ENCODE peak calls at places on chromosomes 3 and 15, in six cellular contexts. F is heart right ventricle, S is foreskin fibroblast, H is kidney, O is AG09309, N is IMR-90. Y is an unnamed sample.

GRCh38 chr3:10395671-10396070 is 74.8 kb upstream of the SEC13 start:
- DNase-seq in F (no peak), S (no peak), H (no peak), O (no peak), N (no peak), Y (no peak)

GRCh38 chr15:70647396-70647795 is 116.0 kb downstream of the UACA start:
- DNase-seq in F (no peak), S (no peak), H (no peak), O (no peak), N (no peak), Y (no peak)

GRCh38 chr3:184911570-184911969 is 99.6 kb downstream of the VPS8 start:
- DNase-seq in F (no peak), S (no peak), H (no peak), O (no peak), N (no peak), Y (no peak)

GRCh38 chr3:169846458-169847193 is 23.1 kb downstream of the LRRC31 start:
- DNase-seq in F (no peak), S (peak; percentile 64), H (no peak), O (peak; percentile 7), N (peak; percentile 90), Y (no peak)

GRCh38 chr15:69666441-69666882 is 213.8 kb downstream of the RPLP1 start:
- DNase-seq in F (peak; percentile 24), S (no peak), H (no peak), O (no peak), N (peak; percentile 31), Y (no peak)

GRCh38 chr3:171415070-171415469 is 45.1 kb downstream of the TNIK start:
- DNase-seq in F (no peak), S (no peak), H (no peak), O (peak; percentile 10), N (peak; percentile 59), Y (no peak)

GRCh38 chr3:143445118-143445517 is 325.5 kb downstream of the CHST2 start:
- DNase-seq in F (no peak), S (peak; percentile 48), H (no peak), O (no peak), N (peak; percentile 51), Y (no peak)

GRCh38 chr3:117263735-117264134 is 554.2 kb downstream of the TUSC7 start:
- DNase-seq in F (no peak), S (no peak), H (no peak), O (no peak), N (peak; percentile 44), Y (no peak)

GRCh38 chr3:109155828-109156227 is 19.3 kb downstream of the C3orf85 start:
- DNase-seq in F (no peak), S (no peak), H (no peak), O (no peak), N (no peak), Y (no peak)

GRCh38 chr3:111303760-111304159 is 232.1 kb downstream of the NECTIN3 start:
- DNase-seq in F (no peak), S (peak; percentile 71), H (no peak), O (peak; percentile 35), N (peak; percentile 66), Y (no peak)

GRCh38 chr3:196159952-196160804 is 51.0 kb downstream of the ZDHHC19 start:
- DNase-seq in F (no peak), S (peak; percentile 62), H (peak; percentile 85), O (peak; percentile 58), N (peak; percentile 93), Y (peak; percentile 26)

GRCh38 chr3:152688313-152688712 is 146.6 kb upstream of the P2RY1 start:
- DNase-seq in F (no peak), S (peak; percentile 1), H (no peak), O (no peak), N (no peak), Y (no peak)

GRCh38 chr3:148146947-148147346 is 550.8 kb upstream of the AGTR1 start:
- DNase-seq in F (no peak), S (peak; percentile 71), H (no peak), O (peak; percentile 55), N (peak; percentile 53), Y (peak; percentile 65)

GRCh38 chr15:33584797-33585196 is 274.0 kb downstream of the RYR3 start:
- DNase-seq in F (peak; percentile 18), S (no peak), H (no peak), O (no peak), N (peak; percentile 12), Y (no peak)

GRCh38 chr15:52805351-52806283 is 15.5 kb upstream of the ONECUT1 start:
- DNase-seq in F (no peak), S (no peak), H (peak; percentile 68), O (no peak), N (no peak), Y (no peak)

GRCh38 chr3:50436063-50436674 is 67.3 kb downstream of the CACNA2D2 start:
- DNase-seq in F (peak; percentile 58), S (peak; percentile 12), H (no peak), O (no peak), N (peak; percentile 3), Y (no peak)

GRCh38 chr3:157251685-157252084 is 91.7 kb upstream of the CCNL1 start:
- DNase-seq in F (no peak), S (no peak), H (no peak), O (no peak), N (no peak), Y (no peak)

GRCh38 chr3:50512131-50512530 is 8.7 kb upstream of the CACNA2D2 start:
- DNase-seq in F (no peak), S (no peak), H (no peak), O (no peak), N (no peak), Y (no peak)

GRCh38 chr15:63800245-63800644 is 33.5 kb downstream of the HERC1 start:
- DNase-seq in F (no peak), S (no peak), H (no peak), O (no peak), N (no peak), Y (no peak)

GRCh38 chr15:61511089-61511488 is 282.0 kb upstream of the RORA start:
- DNase-seq in F (no peak), S (no peak), H (no peak), O (no peak), N (no peak), Y (no peak)

GRCh38 chr3:118110196-118110595 is 924.5 kb downstream of the IGSF11 start:
- DNase-seq in F (no peak), S (no peak), H (no peak), O (no peak), N (peak; percentile 19), Y (no peak)

GRCh38 chr3:188214442-188214841 is 60.5 kb downstream of the LPP start:
- DNase-seq in F (no peak), S (no peak), H (no peak), O (no peak), N (no peak), Y (no peak)

GRCh38 chr15:90955911-90956310 is 1.2 kb downstream of the RCCD1 start:
- DNase-seq in F (no peak), S (no peak), H (peak; percentile 61), O (no peak), N (no peak), Y (no peak)

GRCh38 chr15:68667800-68668625 is 89.2 kb downstream of the CORO2B start:
- DNase-seq in F (no peak), S (no peak), H (no peak), O (no peak), N (no peak), Y (no peak)

GRCh38 chr15:91456251-91456718 is 356.2 kb downstream of the SV2B start:
- DNase-seq in F (no peak), S (no peak), H (peak; percentile 83), O (no peak), N (peak; percentile 87), Y (peak; percentile 19)

GRCh38 chr3:190064112-190064511 is 56.6 kb downstream of the P3H2 start:
- DNase-seq in F (no peak), S (peak; percentile 75), H (no peak), O (peak; percentile 75), N (peak; percentile 95), Y (peak; percentile 76)

GRCh38 chr3:11651900-11652299 is 8.2 kb upstream of the VGLL4 start:
- DNase-seq in F (no peak), S (no peak), H (no peak), O (no peak), N (peak; percentile 63), Y (no peak)

GRCh38 chr3:156976933-156977332 is 150.8 kb downstream of the LEKR1 start:
- DNase-seq in F (no peak), S (no peak), H (no peak), O (no peak), N (no peak), Y (no peak)

GRCh38 chr3:122067588-122068240 is 12.6 kb downstream of the CD86 start:
- DNase-seq in F (no peak), S (no peak), H (no peak), O (no peak), N (no peak), Y (no peak)

GRCh38 chr3:146542179-146542578 is 2.2 kb downstream of the PLSCR1 start:
- DNase-seq in F (no peak), S (no peak), H (no peak), O (no peak), N (peak; percentile 65), Y (no peak)
- H3K4me3 ChIP-seq in F (peak overlapping the region; percentile 3), S (no peak overlapping the region), H (peak overlapping the region; percentile 84), O (no peak overlapping the region), N (no peak overlapping the region), Y (no peak overlapping the region)

DNA sequence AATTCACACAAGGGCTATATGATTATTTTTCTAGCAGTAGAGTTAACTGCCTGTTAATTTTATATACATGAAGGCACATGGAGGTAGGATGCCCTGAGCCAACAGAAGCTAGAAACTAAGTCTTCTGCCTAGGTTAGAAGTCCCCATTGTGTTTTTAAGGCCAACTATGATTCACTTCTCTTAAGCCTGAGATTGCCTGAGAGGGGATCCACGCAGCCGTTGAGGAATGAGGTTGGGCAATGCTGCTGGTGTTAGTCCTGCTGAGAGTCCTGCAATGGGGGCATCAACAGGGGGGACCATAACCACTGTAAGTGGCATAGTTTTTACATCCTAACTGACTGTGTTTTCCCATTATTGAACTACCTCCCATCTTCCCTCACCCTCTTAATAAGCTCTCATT is 60.1 kb upstream of the PFN2 start:
- DNase-seq in F (no peak), S (no peak), H (no peak), O (no peak), N (no peak), Y (no peak)
- TF ChIP-seq CTCF in F (no peak), S (no peak), H (no peak), O (no peak), N (no peak), Y (no peak)

GRCh38 chr15:36075333-36075732 is 504.1 kb upstream of the CDIN1 start:
- DNase-seq in F (no peak), S (peak; percentile 3), H (no peak), O (peak; percentile 27), N (peak; percentile 30), Y (no peak)

GRCh38 chr15:36079021-36079420 is 500.4 kb upstream of the CDIN1 start:
- DNase-seq in F (no peak), S (no peak), H (no peak), O (no peak), N (no peak), Y (no peak)

DNA sequence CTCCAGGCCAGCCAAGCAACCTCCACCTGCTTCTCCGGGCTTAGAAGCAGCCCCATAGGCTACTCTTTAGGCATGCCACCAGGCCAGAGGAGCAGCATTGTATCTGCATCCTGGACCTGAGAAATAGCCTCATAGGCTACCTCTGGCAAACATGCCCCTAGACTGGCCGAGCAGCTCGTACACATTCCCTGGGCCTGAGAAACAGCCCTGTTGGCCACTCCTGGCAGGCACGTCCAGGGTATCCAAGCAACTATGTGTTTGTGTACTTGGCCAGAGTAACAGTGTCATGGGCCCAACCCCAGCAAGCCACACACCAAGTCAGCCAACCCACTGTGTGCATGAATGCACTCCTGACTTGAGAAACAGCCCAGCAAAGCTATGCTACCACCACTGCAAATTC is 498.7 kb upstream of the CDIN1 start:
- DNase-seq in F (peak; percentile 16), S (no peak), H (no peak), O (no peak), N (no peak), Y (no peak)
- H3K4me3 ChIP-seq in F (no peak overlapping the region), S (no peak overlapping the region), H (peak overlapping the region; percentile 16), O (no peak overlapping the region), N (no peak overlapping the region), Y (no peak overlapping the region)

GRCh38 chr15:99536422-99537033 is 29.3 kb upstream of the MEF2A start:
- DNase-seq in F (peak; percentile 62), S (peak; percentile 83), H (peak; percentile 89), O (no peak), N (peak; percentile 65), Y (peak; percentile 33)
- TF ChIP-seq CTCF in F (no peak), S (no peak), H (no peak), O (no peak), N (no peak), Y (no peak)